ENCODE peak calls at places on chromosomes 11 and 22, in six cellular contexts. One of them, this sample, is unnamed.

GRCh38 chr22:42877597-42878340 is 20.7 kb upstream of the ARFGAP3 start:
- DNase-seq in H1: no peak
- DNase-seq in GM12878: no peak
- DNase-seq in HepG2: no peak
- DNase-seq in GM12891: no peak
- DNase-seq in K562: no peak
- DNase-seq in this sample: no peak

GRCh38 chr11:99773646-99774045 is 752.9 kb downstream of the CNTN5 start:
- DNase-seq in K562: no peak
- DNase-seq in GM12891: no peak
- DNase-seq in H1: no peak
- DNase-seq in HepG2: peak
- DNase-seq in GM12878: no peak
- DNase-seq in this sample: no peak

GRCh38 chr22:36134167-36134566 is 26.4 kb downstream of the APOL3 start:
- DNase-seq in K562: no peak
- DNase-seq in GM12891: no peak
- DNase-seq in HepG2: no peak
- DNase-seq in H1: no peak
- DNase-seq in GM12878: no peak
- DNase-seq in this sample: no peak

GRCh38 chr22:24427500-24428164 is at the start of gene ADORA2A:
- DNase-seq in HepG2: no peak
- DNase-seq in H1: no peak
- DNase-seq in GM12878: peak
- DNase-seq in K562: no peak
- DNase-seq in GM12891: peak
- DNase-seq in this sample: peak

GRCh38 chr11:74822187-74822586 is 73.5 kb downstream of the RNF169 start:
- DNase-seq in H1: no peak
- DNase-seq in K562: no peak
- DNase-seq in HepG2: no peak
- DNase-seq in GM12878: no peak
- DNase-seq in GM12891: no peak
- DNase-seq in this sample: no peak

GRCh38 chr11:125057370-125058060 is 5.6 kb upstream of the SLC37A2 start:
- DNase-seq in H1: no peak
- DNase-seq in K562: no peak
- DNase-seq in HepG2: no peak
- DNase-seq in GM12891: no peak
- DNase-seq in GM12878: no peak
- DNase-seq in this sample: no peak

GRCh38 chr22:32617883-32618282 is 143.3 kb downstream of the FBXO7 start:
- DNase-seq in GM12891: no peak
- DNase-seq in HepG2: no peak
- DNase-seq in K562: no peak
- DNase-seq in H1: no peak
- DNase-seq in GM12878: no peak
- DNase-seq in this sample: no peak

GRCh38 chr22:39388261-39389011 is 11.1 kb upstream of the TAB1 start:
- DNase-seq in K562: peak
- DNase-seq in H1: peak
- DNase-seq in GM12891: peak
- DNase-seq in GM12878: no peak
- DNase-seq in HepG2: peak
- DNase-seq in this sample: peak

GRCh38 chr11:76455931-76456330 is 11.1 kb downstream of the EMSY start:
- DNase-seq in K562: no peak
- DNase-seq in GM12878: no peak
- DNase-seq in GM12891: no peak
- DNase-seq in H1: no peak
- DNase-seq in HepG2: no peak
- DNase-seq in this sample: no peak

GRCh38 chr11:108713076-108713790 is 48.4 kb downstream of the DDX10 start:
- DNase-seq in GM12878: peak
- DNase-seq in GM12891: no peak
- DNase-seq in HepG2: no peak
- DNase-seq in K562: no peak
- DNase-seq in H1: no peak
- DNase-seq in this sample: no peak

GRCh38 chr22:24498826-24499225 is 3.7 kb downstream of the UPB1 start:
- DNase-seq in GM12878: no peak
- DNase-seq in H1: no peak
- DNase-seq in HepG2: no peak
- DNase-seq in K562: no peak
- DNase-seq in GM12891: no peak
- DNase-seq in this sample: no peak

GRCh38 chr11:36091256-36091811 is 147.5 kb downstream of the LDLRAD3 start:
- DNase-seq in GM12878: no peak
- DNase-seq in GM12891: no peak
- DNase-seq in K562: peak
- DNase-seq in HepG2: no peak
- DNase-seq in H1: no peak
- DNase-seq in this sample: no peak

GRCh38 chr22:35634015-35634414 is 14.2 kb upstream of the APOL6 start:
- DNase-seq in H1: no peak
- DNase-seq in GM12878: no peak
- DNase-seq in HepG2: no peak
- DNase-seq in GM12891: no peak
- DNase-seq in K562: no peak
- DNase-seq in this sample: no peak

GRCh38 chr11:843086-843704 is 543 bp downstream of the TSPAN4 start:
- DNase-seq in K562: no peak
- DNase-seq in HepG2: no peak
- DNase-seq in GM12891: no peak
- DNase-seq in GM12878: no peak
- DNase-seq in H1: no peak
- DNase-seq in this sample: no peak

GRCh38 chr11:86748296-86748695 is 52.0 kb upstream of the PRSS23 start:
- DNase-seq in H1: no peak
- DNase-seq in GM12891: no peak
- DNase-seq in HepG2: no peak
- DNase-seq in K562: no peak
- DNase-seq in GM12878: no peak
- DNase-seq in this sample: no peak

GRCh38 chr11:35619030-35619753 is 932 bp downstream of the FJX1 start:
- DNase-seq in GM12891: peak
- DNase-seq in GM12878: no peak
- DNase-seq in H1: peak
- DNase-seq in HepG2: no peak
- DNase-seq in K562: no peak
- DNase-seq in this sample: peak

GRCh38 chr22:22843848-22844247 is 43.8 kb upstream of the IGLL5 start:
- DNase-seq in HepG2: no peak
- DNase-seq in K562: no peak
- DNase-seq in GM12891: no peak
- DNase-seq in H1: no peak
- DNase-seq in GM12878: no peak
- DNase-seq in this sample: no peak

GRCh38 chr11:107014871-107015270 is 3.4 kb downstream of the GUCY1A2 start:
- DNase-seq in HepG2: no peak
- DNase-seq in GM12878: no peak
- DNase-seq in H1: no peak
- DNase-seq in K562: no peak
- DNase-seq in GM12891: no peak
- DNase-seq in this sample: no peak

GRCh38 chr22:44622147-44622427 is 79.9 kb upstream of the PRR5 start:
- DNase-seq in H1: no peak
- DNase-seq in HepG2: no peak
- DNase-seq in GM12878: no peak
- DNase-seq in GM12891: no peak
- DNase-seq in K562: peak
- DNase-seq in this sample: no peak

GRCh38 chr11:119484741-119485605 is 62.0 kb upstream of the THY1 start:
- DNase-seq in K562: no peak
- DNase-seq in HepG2: no peak
- DNase-seq in GM12891: no peak
- DNase-seq in H1: peak
- DNase-seq in GM12878: no peak
- DNase-seq in this sample: no peak

GRCh38 chr11:43923327-43924111 is 18.9 kb upstream of the C11orf96 start:
- DNase-seq in H1: no peak
- DNase-seq in K562: no peak
- DNase-seq in GM12878: no peak
- DNase-seq in HepG2: no peak
- DNase-seq in GM12891: no peak
- DNase-seq in this sample: no peak

GRCh38 chr11:119388103-119388502 is 6.6 kb upstream of the USP2 start:
- DNase-seq in H1: no peak
- DNase-seq in HepG2: no peak
- DNase-seq in GM12878: no peak
- DNase-seq in K562: no peak
- DNase-seq in GM12891: no peak
- DNase-seq in this sample: no peak

GRCh38 chr11:56764976-56765375 is 16.5 kb upstream of the OR9G4 start:
- DNase-seq in GM12878: no peak
- DNase-seq in GM12891: no peak
- DNase-seq in K562: no peak
- DNase-seq in HepG2: no peak
- DNase-seq in H1: no peak
- DNase-seq in this sample: no peak

GRCh38 chr22:46022881-46023512 is 46.0 kb upstream of the WNT7B start:
- DNase-seq in HepG2: no peak
- DNase-seq in K562: no peak
- DNase-seq in GM12891: no peak
- DNase-seq in GM12878: no peak
- DNase-seq in H1: no peak
- DNase-seq in this sample: no peak

GRCh38 chr22:46024136-46024840 is 47.3 kb upstream of the WNT7B start:
- DNase-seq in H1: no peak
- DNase-seq in GM12891: no peak
- DNase-seq in GM12878: no peak
- DNase-seq in HepG2: no peak
- DNase-seq in K562: no peak
- DNase-seq in this sample: no peak

GRCh38 chr22:46025225-46025972 is 48.4 kb upstream of the WNT7B start:
- DNase-seq in GM12891: no peak
- DNase-seq in GM12878: no peak
- DNase-seq in K562: no peak
- DNase-seq in HepG2: no peak
- DNase-seq in H1: no peak
- DNase-seq in this sample: no peak

GRCh38 chr22:46021577-46021976 is 44.6 kb upstream of the WNT7B start:
- DNase-seq in GM12878: no peak
- DNase-seq in GM12891: no peak
- DNase-seq in HepG2: no peak
- DNase-seq in K562: no peak
- DNase-seq in H1: no peak
- DNase-seq in this sample: no peak

GRCh38 chr22:46023558-46023981 is 46.6 kb upstream of the WNT7B start:
- DNase-seq in HepG2: no peak
- DNase-seq in H1: no peak
- DNase-seq in GM12878: no peak
- DNase-seq in GM12891: no peak
- DNase-seq in K562: no peak
- DNase-seq in this sample: no peak
- TF ChIP-seq POLR2AphosphoS5 in HepG2: no peak
- TF ChIP-seq POLR2AphosphoS5 in H1: no peak
- TF ChIP-seq POLR2AphosphoS5 in GM12878: no peak
- TF ChIP-seq POLR2AphosphoS5 in GM12891: no peak
- TF ChIP-seq POLR2AphosphoS5 in K562: no peak
- TF ChIP-seq POLR2AphosphoS5 in this sample: no peak

GRCh38 chr11:2203440-2204259 is 32.0 kb upstream of the TH start:
- DNase-seq in H1: no peak
- DNase-seq in K562: no peak
- DNase-seq in HepG2: peak
- DNase-seq in GM12878: no peak
- DNase-seq in GM12891: no peak
- DNase-seq in this sample: peak

GRCh38 chr11:2206291-2206690 is 34.7 kb upstream of the TH start:
- DNase-seq in GM12878: no peak
- DNase-seq in H1: peak
- DNase-seq in HepG2: no peak
- DNase-seq in K562: peak
- DNase-seq in GM12891: no peak
- DNase-seq in this sample: peak

GRCh38 chr11:2205214-2205770 is 33.7 kb upstream of the TH start:
- DNase-seq in GM12891: no peak
- DNase-seq in K562: no peak
- DNase-seq in GM12878: no peak
- DNase-seq in HepG2: no peak
- DNase-seq in H1: peak
- DNase-seq in this sample: peak

GRCh38 chr11:2202900-2203439 is 31.4 kb upstream of the TH start:
- DNase-seq in H1: no peak
- DNase-seq in GM12891: no peak
- DNase-seq in GM12878: no peak
- DNase-seq in HepG2: no peak
- DNase-seq in K562: no peak
- DNase-seq in this sample: peak

DNA sequence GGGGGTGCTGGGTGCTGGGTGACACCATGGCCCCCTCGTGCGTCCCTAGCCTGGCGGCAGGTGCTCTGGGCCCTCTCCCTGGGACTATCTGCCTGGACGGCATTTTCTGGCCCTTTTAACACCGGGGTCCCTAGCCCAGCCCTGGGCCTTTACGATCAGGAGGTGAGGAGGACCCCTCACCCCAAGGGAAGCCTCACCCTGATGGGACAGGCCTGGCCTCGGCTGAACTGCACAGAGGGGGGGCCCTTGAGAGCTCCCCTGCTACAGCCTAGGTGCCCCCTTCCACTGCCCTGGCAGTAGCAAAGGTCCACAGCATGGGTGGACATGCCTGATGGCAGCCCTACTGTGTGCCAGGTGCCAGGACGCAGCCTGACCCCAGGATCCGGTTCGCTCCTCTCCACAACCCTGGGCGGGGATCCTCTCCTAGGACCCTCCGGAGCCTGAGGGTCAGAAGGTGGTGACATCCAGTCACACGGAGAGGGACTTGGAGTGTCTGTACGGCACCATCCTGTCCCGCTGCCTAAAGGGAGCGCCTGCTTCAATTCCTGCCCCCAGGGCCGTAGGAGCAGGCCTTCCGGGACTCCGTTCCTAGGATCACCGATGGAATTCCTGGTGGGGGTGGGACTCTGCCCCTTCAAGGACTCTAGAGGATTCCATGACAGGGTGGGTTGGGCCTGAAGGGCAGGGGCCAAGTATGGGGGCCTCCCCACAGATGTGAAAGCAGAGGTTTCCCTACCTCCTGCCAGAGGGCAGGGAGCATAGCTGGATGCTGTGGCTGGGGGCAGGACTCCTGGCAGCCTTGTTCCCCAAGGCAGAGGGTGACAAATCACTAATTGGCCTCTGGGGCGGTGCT is 33.0 kb upstream of the TH start:
- DNase-seq in H1: peak
- DNase-seq in GM12878: no peak
- DNase-seq in K562: no peak
- DNase-seq in HepG2: peak
- DNase-seq in GM12891: no peak
- DNase-seq in this sample: peak
- TF ChIP-seq TAF1 in H1: no peak
- TF ChIP-seq TAF1 in GM12878: no peak
- TF ChIP-seq TAF1 in K562: no peak
- TF ChIP-seq TAF1 in HepG2: no peak
- TF ChIP-seq TAF1 in GM12891: no peak
- TF ChIP-seq TAF1 in this sample: no peak

GRCh38 chr11:69075421-69076128 is 26.8 kb downstream of the TPCN2 start:
- DNase-seq in GM12878: no peak
- DNase-seq in GM12891: no peak
- DNase-seq in HepG2: no peak
- DNase-seq in K562: no peak
- DNase-seq in H1: no peak
- DNase-seq in this sample: no peak
- TF ChIP-seq POLR2A in GM12878: no peak
- TF ChIP-seq POLR2A in GM12891: no peak
- TF ChIP-seq POLR2A in HepG2: no peak
- TF ChIP-seq POLR2A in K562: no peak
- TF ChIP-seq POLR2A in H1: no peak
- TF ChIP-seq POLR2A in this sample: no peak

GRCh38 chr11:64537876-64538275 is 53.1 kb upstream of the SLC22A12 start:
- DNase-seq in K562: no peak
- DNase-seq in GM12878: no peak
- DNase-seq in H1: no peak
- DNase-seq in HepG2: no peak
- DNase-seq in GM12891: no peak
- DNase-seq in this sample: no peak
- TF ChIP-seq POLR2AphosphoS5 in K562: no peak
- TF ChIP-seq POLR2AphosphoS5 in GM12878: no peak
- TF ChIP-seq POLR2AphosphoS5 in H1: no peak
- TF ChIP-seq POLR2AphosphoS5 in HepG2: no peak
- TF ChIP-seq POLR2AphosphoS5 in GM12891: no peak
- TF ChIP-seq POLR2AphosphoS5 in this sample: no peak